ENCODE peak calls at places on chromosomes 6 and 20, in six cellular contexts. One of them, this sample, is unnamed.

GRCh38 chr6:132669690-132670291 is 10.8 kb upstream of the TAAR1 start:
- DNase-seq in heart right ventricle: no peak
- DNase-seq in ovary: no peak
- DNase-seq in CD8-positive, alpha-beta T cell: no peak
- DNase-seq in CD8-positive, alpha-beta memory T cell: no peak
- DNase-seq in PC-3: peak
- DNase-seq in this sample: no peak

GRCh38 chr6:13923527-13924145 is 1.1 kb upstream of the RNF182 start:
- DNase-seq in heart right ventricle: no peak
- DNase-seq in ovary: no peak
- DNase-seq in CD8-positive, alpha-beta T cell: no peak
- DNase-seq in CD8-positive, alpha-beta memory T cell: no peak
- DNase-seq in PC-3: peak
- DNase-seq in this sample: no peak

GRCh38 chr6:42367353-42368011 is 84.2 kb downstream of the TRERF1 start:
- DNase-seq in heart right ventricle: no peak
- DNase-seq in ovary: no peak
- DNase-seq in CD8-positive, alpha-beta T cell: peak
- DNase-seq in CD8-positive, alpha-beta memory T cell: no peak
- DNase-seq in PC-3: no peak
- DNase-seq in this sample: no peak

GRCh38 chr20:55439057-55439456 is 566.3 kb downstream of the CBLN4 start:
- DNase-seq in heart right ventricle: no peak
- DNase-seq in ovary: no peak
- DNase-seq in CD8-positive, alpha-beta T cell: no peak
- DNase-seq in CD8-positive, alpha-beta memory T cell: no peak
- DNase-seq in PC-3: no peak
- DNase-seq in this sample: no peak

GRCh38 chr6:159184559-159184958 is 15.4 kb downstream of the FNDC1 start:
- DNase-seq in heart right ventricle: no peak
- DNase-seq in ovary: no peak
- DNase-seq in CD8-positive, alpha-beta T cell: no peak
- DNase-seq in CD8-positive, alpha-beta memory T cell: no peak
- DNase-seq in PC-3: no peak
- DNase-seq in this sample: no peak

GRCh38 chr20:12594410-12595130 is 414.2 kb upstream of the SPTLC3 start:
- DNase-seq in heart right ventricle: no peak
- DNase-seq in ovary: no peak
- DNase-seq in CD8-positive, alpha-beta T cell: no peak
- DNase-seq in CD8-positive, alpha-beta memory T cell: no peak
- DNase-seq in PC-3: peak
- DNase-seq in this sample: no peak

GRCh38 chr6:11919771-11920440 is 92.2 kb upstream of the HIVEP1 start:
- DNase-seq in heart right ventricle: no peak
- DNase-seq in ovary: no peak
- DNase-seq in CD8-positive, alpha-beta T cell: no peak
- DNase-seq in CD8-positive, alpha-beta memory T cell: no peak
- DNase-seq in PC-3: no peak
- DNase-seq in this sample: no peak

GRCh38 chr6:145704153-145704781 is 31.1 kb downstream of the EPM2A start:
- DNase-seq in heart right ventricle: no peak
- DNase-seq in ovary: no peak
- DNase-seq in CD8-positive, alpha-beta T cell: no peak
- DNase-seq in CD8-positive, alpha-beta memory T cell: no peak
- DNase-seq in PC-3: peak
- DNase-seq in this sample: no peak

GRCh38 chr6:127118505-127119360 is at the start of gene RSPO3:
- DNase-seq in heart right ventricle: no peak
- DNase-seq in ovary: no peak
- DNase-seq in CD8-positive, alpha-beta T cell: no peak
- DNase-seq in CD8-positive, alpha-beta memory T cell: no peak
- DNase-seq in PC-3: no peak
- DNase-seq in this sample: no peak

GRCh38 chr6:16544006-16544405 is 217.3 kb downstream of the ATXN1 start:
- DNase-seq in heart right ventricle: peak
- DNase-seq in ovary: no peak
- DNase-seq in CD8-positive, alpha-beta T cell: no peak
- DNase-seq in CD8-positive, alpha-beta memory T cell: no peak
- DNase-seq in PC-3: no peak
- DNase-seq in this sample: peak

GRCh38 chr20:33532753-33533459 is 43.0 kb downstream of the CBFA2T2 start:
- DNase-seq in heart right ventricle: no peak
- DNase-seq in ovary: no peak
- DNase-seq in CD8-positive, alpha-beta T cell: no peak
- DNase-seq in CD8-positive, alpha-beta memory T cell: no peak
- DNase-seq in PC-3: no peak
- DNase-seq in this sample: no peak

GRCh38 chr20:35006009-35006408 is 50.3 kb downstream of the MYH7B start:
- DNase-seq in heart right ventricle: no peak
- DNase-seq in ovary: peak
- DNase-seq in CD8-positive, alpha-beta T cell: no peak
- DNase-seq in CD8-positive, alpha-beta memory T cell: no peak
- DNase-seq in PC-3: no peak
- DNase-seq in this sample: no peak

GRCh38 chr20:35129647-35130069 is 17.5 kb downstream of the EDEM2 start:
- DNase-seq in heart right ventricle: no peak
- DNase-seq in ovary: no peak
- DNase-seq in CD8-positive, alpha-beta T cell: no peak
- DNase-seq in CD8-positive, alpha-beta memory T cell: no peak
- DNase-seq in PC-3: peak
- DNase-seq in this sample: no peak

DNA sequence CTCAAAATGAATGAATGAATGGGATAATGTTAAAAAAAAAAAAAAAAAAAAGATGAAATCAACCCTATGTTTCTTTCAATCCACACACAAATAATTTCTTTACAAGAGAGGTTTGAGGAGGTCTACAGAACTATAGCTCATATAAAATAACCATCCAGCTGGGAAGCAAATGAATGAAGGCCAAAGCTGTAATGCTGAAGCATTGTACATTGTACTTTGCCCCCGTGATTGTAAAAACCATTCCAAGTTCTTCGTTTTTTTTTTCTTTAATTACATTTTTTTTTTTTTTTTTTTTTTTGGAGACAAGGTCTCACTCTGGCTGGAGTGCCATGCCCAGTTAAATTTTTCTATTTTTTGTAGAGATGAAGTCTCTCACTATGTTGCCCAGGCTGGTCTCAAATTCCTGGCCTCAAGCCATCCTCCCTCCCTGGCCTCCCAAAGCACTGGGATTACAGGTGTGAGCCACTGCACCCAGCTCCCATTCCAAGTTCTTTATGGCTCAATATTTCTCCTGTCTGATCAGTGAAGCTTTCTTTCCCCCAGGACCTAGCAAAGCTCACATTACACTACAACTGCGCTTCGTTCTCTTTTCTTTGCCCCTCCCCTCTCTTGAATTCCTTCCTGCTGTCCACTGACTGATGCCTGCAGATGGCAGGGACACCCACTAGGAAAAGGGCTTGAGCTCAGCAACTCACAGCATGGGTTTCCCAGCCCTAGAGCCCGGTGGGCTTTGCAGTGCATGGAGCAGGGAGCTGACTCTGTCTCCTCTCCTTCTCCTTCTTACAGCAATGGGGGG is 53.0 kb upstream of the NOP56 start:
- DNase-seq in heart right ventricle: no peak
- DNase-seq in ovary: no peak
- DNase-seq in CD8-positive, alpha-beta T cell: no peak
- DNase-seq in CD8-positive, alpha-beta memory T cell: no peak
- DNase-seq in PC-3: no peak
- DNase-seq in this sample: no peak
- H3K27ac ChIP-seq in heart right ventricle: no peak
- H3K27ac ChIP-seq in ovary: no peak
- H3K27ac ChIP-seq in CD8-positive, alpha-beta T cell: no peak
- H3K27ac ChIP-seq in CD8-positive, alpha-beta memory T cell: no peak
- H3K27ac ChIP-seq in PC-3: no peak
- H3K27ac ChIP-seq in this sample: no peak

DNA sequence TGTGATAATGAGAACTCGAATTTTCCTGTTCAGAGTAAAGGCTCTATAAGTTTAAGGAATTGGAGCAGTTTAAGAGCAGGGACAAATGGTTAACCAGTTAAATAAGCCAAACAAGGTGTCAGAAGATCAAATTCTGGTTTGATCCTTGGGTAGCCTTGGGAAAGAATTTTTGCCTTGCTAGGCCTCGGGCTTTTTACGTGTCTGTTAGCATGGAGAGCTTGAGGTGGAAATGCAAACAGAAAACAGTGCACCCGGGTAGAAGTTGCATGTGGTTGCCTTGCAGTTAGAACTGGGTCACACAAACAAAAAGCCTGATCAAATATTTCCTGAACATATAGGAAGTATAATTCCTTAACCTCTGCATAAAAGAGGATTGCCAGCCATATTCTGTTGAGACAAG is 58.3 kb downstream of the RIN2 start:
- DNase-seq in heart right ventricle: no peak
- DNase-seq in ovary: no peak
- DNase-seq in CD8-positive, alpha-beta T cell: no peak
- DNase-seq in CD8-positive, alpha-beta memory T cell: no peak
- DNase-seq in PC-3: peak
- DNase-seq in this sample: no peak
- H3K27ac ChIP-seq in heart right ventricle: peak
- H3K27ac ChIP-seq in ovary: no peak
- H3K27ac ChIP-seq in CD8-positive, alpha-beta T cell: no peak
- H3K27ac ChIP-seq in CD8-positive, alpha-beta memory T cell: no peak
- H3K27ac ChIP-seq in PC-3: peak
- H3K27ac ChIP-seq in this sample: peak

GRCh38 chr20:13839421-13840092 is 54.7 kb downstream of the NDUFAF5 start:
- DNase-seq in heart right ventricle: no peak
- DNase-seq in ovary: no peak
- DNase-seq in CD8-positive, alpha-beta T cell: no peak
- DNase-seq in CD8-positive, alpha-beta memory T cell: no peak
- DNase-seq in PC-3: peak
- DNase-seq in this sample: no peak

GRCh38 chr20:13840093-13840465 is 55.3 kb downstream of the NDUFAF5 start:
- DNase-seq in heart right ventricle: no peak
- DNase-seq in ovary: no peak
- DNase-seq in CD8-positive, alpha-beta T cell: no peak
- DNase-seq in CD8-positive, alpha-beta memory T cell: no peak
- DNase-seq in PC-3: no peak
- DNase-seq in this sample: no peak

GRCh38 chr20:13844296-13844695 is 59.5 kb downstream of the NDUFAF5 start:
- DNase-seq in heart right ventricle: no peak
- DNase-seq in ovary: no peak
- DNase-seq in CD8-positive, alpha-beta T cell: no peak
- DNase-seq in CD8-positive, alpha-beta memory T cell: no peak
- DNase-seq in PC-3: no peak
- DNase-seq in this sample: no peak

GRCh38 chr20:13841206-13841605 is 56.4 kb downstream of the NDUFAF5 start:
- DNase-seq in heart right ventricle: no peak
- DNase-seq in ovary: no peak
- DNase-seq in CD8-positive, alpha-beta T cell: no peak
- DNase-seq in CD8-positive, alpha-beta memory T cell: no peak
- DNase-seq in PC-3: no peak
- DNase-seq in this sample: no peak

DNA sequence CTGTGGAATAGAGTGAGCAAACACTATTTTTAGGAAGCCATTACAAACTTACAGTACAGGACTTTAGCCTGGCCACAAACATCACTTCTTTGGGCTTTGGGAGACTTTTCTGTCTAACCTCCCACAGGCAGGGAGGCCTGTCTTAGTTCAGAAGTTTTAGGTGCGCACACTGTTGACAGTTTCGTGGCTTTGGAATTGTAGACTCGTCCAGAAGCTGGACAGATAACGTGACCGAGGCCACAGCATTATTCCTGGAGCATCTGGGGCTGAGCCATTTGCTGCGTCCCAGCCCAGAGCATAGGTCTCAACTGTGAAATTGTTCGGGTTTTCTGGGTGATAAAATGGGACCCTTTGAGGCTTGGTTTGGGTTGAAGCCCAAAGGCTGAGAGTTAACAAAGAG is 53.8 kb downstream of the NDUFAF5 start:
- DNase-seq in heart right ventricle: no peak
- DNase-seq in ovary: no peak
- DNase-seq in CD8-positive, alpha-beta T cell: no peak
- DNase-seq in CD8-positive, alpha-beta memory T cell: no peak
- DNase-seq in PC-3: no peak
- DNase-seq in this sample: no peak
- H3K27ac ChIP-seq in heart right ventricle: no peak
- H3K27ac ChIP-seq in ovary: no peak
- H3K27ac ChIP-seq in CD8-positive, alpha-beta T cell: no peak
- H3K27ac ChIP-seq in CD8-positive, alpha-beta memory T cell: no peak
- H3K27ac ChIP-seq in PC-3: no peak
- H3K27ac ChIP-seq in this sample: no peak

DNA sequence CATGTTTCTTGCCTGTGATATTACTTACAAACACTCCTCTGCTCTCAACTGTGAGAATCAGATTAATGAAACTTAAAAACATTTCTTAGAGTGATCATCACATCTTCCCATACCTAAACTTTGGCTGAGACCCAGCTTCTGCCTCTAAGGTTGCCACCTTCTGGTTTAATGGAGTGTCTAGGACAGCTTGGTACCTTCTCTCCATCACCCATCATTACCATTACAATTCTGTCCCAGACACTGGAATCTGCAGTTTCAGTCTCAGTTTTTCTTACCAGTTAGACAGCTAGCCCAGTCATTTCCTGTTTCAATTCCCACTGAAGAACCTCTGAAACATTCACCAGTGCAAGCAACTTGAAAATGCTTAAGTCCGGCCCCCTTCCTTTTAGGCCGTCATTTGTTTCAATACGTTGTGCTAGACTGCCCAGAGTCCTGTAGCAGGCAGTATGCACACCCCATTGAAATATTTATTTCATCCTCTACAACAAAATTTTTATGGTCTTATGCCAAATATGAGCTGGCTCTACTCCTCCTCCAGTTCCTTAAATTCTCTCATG is 107.0 kb upstream of the FOXO3 start:
- DNase-seq in heart right ventricle: no peak
- DNase-seq in ovary: no peak
- DNase-seq in CD8-positive, alpha-beta T cell: no peak
- DNase-seq in CD8-positive, alpha-beta memory T cell: no peak
- DNase-seq in PC-3: no peak
- DNase-seq in this sample: no peak
- H3K27ac ChIP-seq in heart right ventricle: peak
- H3K27ac ChIP-seq in ovary: no peak
- H3K27ac ChIP-seq in CD8-positive, alpha-beta T cell: no peak
- H3K27ac ChIP-seq in CD8-positive, alpha-beta memory T cell: no peak
- H3K27ac ChIP-seq in PC-3: no peak
- H3K27ac ChIP-seq in this sample: no peak

GRCh38 chr20:62030834-62031434 is 34.7 kb downstream of the TAF4 start:
- DNase-seq in heart right ventricle: peak
- DNase-seq in ovary: no peak
- DNase-seq in CD8-positive, alpha-beta T cell: peak
- DNase-seq in CD8-positive, alpha-beta memory T cell: peak
- DNase-seq in PC-3: peak
- DNase-seq in this sample: no peak
- H3K27ac ChIP-seq in heart right ventricle: no peak
- H3K27ac ChIP-seq in ovary: no peak
- H3K27ac ChIP-seq in CD8-positive, alpha-beta T cell: peak
- H3K27ac ChIP-seq in CD8-positive, alpha-beta memory T cell: no peak
- H3K27ac ChIP-seq in PC-3: peak
- H3K27ac ChIP-seq in this sample: no peak

DNA sequence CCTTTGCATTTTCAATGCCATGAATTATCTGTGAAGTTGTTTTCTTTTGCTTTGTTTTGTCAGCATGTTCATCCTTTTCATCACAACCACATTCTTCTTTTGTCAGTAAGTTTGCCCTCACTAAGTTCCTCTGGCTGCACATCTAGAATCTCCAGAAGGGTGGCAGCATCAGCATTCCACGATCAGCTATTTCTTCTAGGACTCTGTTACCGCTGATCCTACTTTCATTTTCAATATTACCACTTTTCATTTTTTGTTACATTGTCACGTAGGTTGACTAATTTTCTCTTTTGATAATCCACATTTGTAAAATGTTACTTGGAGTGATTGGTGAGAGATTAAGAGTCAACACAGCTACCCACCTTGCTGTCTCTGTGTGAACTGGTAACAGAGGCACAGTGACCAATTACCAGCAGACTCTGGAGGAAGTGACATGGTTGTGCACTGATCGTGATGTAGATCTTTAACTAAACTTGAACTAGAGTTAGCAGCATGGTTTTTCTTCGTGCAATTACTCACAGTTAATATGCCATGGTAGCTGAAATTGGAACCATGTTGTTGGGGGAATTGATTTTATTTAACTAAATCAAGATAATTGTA is 307.9 kb upstream of the SLC35B3 start:
- DNase-seq in heart right ventricle: no peak
- DNase-seq in ovary: no peak
- DNase-seq in CD8-positive, alpha-beta T cell: no peak
- DNase-seq in CD8-positive, alpha-beta memory T cell: no peak
- DNase-seq in PC-3: no peak
- DNase-seq in this sample: no peak
- H3K27ac ChIP-seq in heart right ventricle: no peak
- H3K27ac ChIP-seq in ovary: no peak
- H3K27ac ChIP-seq in CD8-positive, alpha-beta T cell: no peak
- H3K27ac ChIP-seq in CD8-positive, alpha-beta memory T cell: no peak
- H3K27ac ChIP-seq in PC-3: no peak
- H3K27ac ChIP-seq in this sample: no peak